ENCODE peak calls at places on chromosomes 3 and 15, in six cellular contexts. L is GM06990, O is AG09309, H is thoracic aorta, X is OCI-LY7, B is stomach. W is an unnamed sample.

GRCh38 chr15:33766329-33766728 is 202.0 kb upstream of the CHRM5 start:
- DNase-seq in L (no peak), O (no peak), H (no peak), X (no peak), B (no peak), W (no peak)

GRCh38 chr3:150469031-150469930 is 61.2 kb downstream of the TSC22D2 start:
- DNase-seq in L (no peak), O (peak; percentile 86), H (peak; percentile 17), X (no peak), B (no peak), W (peak; percentile 40)

GRCh38 chr3:131072099-131072559 is 45.5 kb downstream of the NEK11 start:
- DNase-seq in L (no peak), O (no peak), H (no peak), X (no peak), B (no peak), W (no peak)

GRCh38 chr3:48190911-48191310 is 2.7 kb upstream of the CDC25A start:
- DNase-seq in L (no peak), O (no peak), H (no peak), X (no peak), B (no peak), W (no peak)

GRCh38 chr15:95016511-95017219 is 785.3 kb downstream of the MCTP2 start:
- DNase-seq in L (no peak), O (no peak), H (no peak), X (no peak), B (no peak), W (no peak)

GRCh38 chr3:56923546-56924224 is 121.9 kb upstream of the ARHGEF3 start:
- DNase-seq in L (no peak), O (no peak), H (no peak), X (peak; percentile 52), B (peak; percentile 45), W (peak; percentile 78)

GRCh38 chr3:102106421-102107097 is 257.2 kb downstream of the NFKBIZ start:
- DNase-seq in L (no peak), O (no peak), H (no peak), X (no peak), B (no peak), W (no peak)

GRCh38 chr3:82973810-82974209 is 1212.4 kb upstream of the GBE1 start:
- DNase-seq in L (no peak), O (no peak), H (no peak), X (no peak), B (no peak), W (no peak)

GRCh38 chr15:72227192-72227586 is 3.8 kb downstream of the PKM start:
- DNase-seq in L (peak; percentile 59), O (peak; percentile 73), H (no peak), X (peak; percentile 24), B (no peak), W (peak; percentile 62)

GRCh38 chr3:66499881-66500574 is 794 bp downstream of the LRIG1 start:
- DNase-seq in L (peak; percentile 50), O (no peak), H (no peak), X (peak; percentile 40), B (peak; percentile 34), W (no peak)

GRCh38 chr3:148873270-148873927 is 8.3 kb downstream of the CPA3 start:
- DNase-seq in L (no peak), O (no peak), H (no peak), X (no peak), B (peak; percentile 37), W (no peak)

GRCh38 chr3:45182915-45183881 is 37.0 kb upstream of the CDCP1 start:
- DNase-seq in L (no peak), O (no peak), H (no peak), X (no peak), B (peak; percentile 82), W (no peak)

GRCh38 chr3:3559786-3560185 is 239.4 kb upstream of the LRRN1 start:
- DNase-seq in L (no peak), O (no peak), H (no peak), X (no peak), B (no peak), W (no peak)

GRCh38 chr3:162192340-162193004 is 695.9 kb downstream of the OTOL1 start:
- DNase-seq in L (no peak), O (no peak), H (no peak), X (no peak), B (no peak), W (no peak)

GRCh38 chr3:181561130-181561529 is 150.6 kb upstream of the SOX2 start:
- DNase-seq in L (no peak), O (no peak), H (no peak), X (no peak), B (no peak), W (no peak)

GRCh38 chr3:116020495-116020894 is 397.2 kb downstream of the GAP43 start:
- DNase-seq in L (peak; percentile 67), O (no peak), H (no peak), X (no peak), B (no peak), W (peak; percentile 92)

GRCh38 chr3:155958676-155959075 is 88.2 kb downstream of the GMPS start:
- DNase-seq in L (no peak), O (no peak), H (no peak), X (no peak), B (no peak), W (no peak)

GRCh38 chr3:140180603-140181002 is 245.6 kb downstream of the CLSTN2 start:
- DNase-seq in L (no peak), O (no peak), H (no peak), X (no peak), B (no peak), W (no peak)

GRCh38 chr3:42101048-42101447 is 9.9 kb downstream of the TRAK1 start:
- DNase-seq in L (no peak), O (peak; percentile 35), H (no peak), X (no peak), B (no peak), W (no peak)

GRCh38 chr3:52534281-52535183 is 875 bp upstream of the NT5DC2 start:
- DNase-seq in L (peak; percentile 25), O (no peak), H (no peak), X (peak; percentile 64), B (peak; percentile 30), W (no peak)

GRCh38 chr3:148023994-148024393 is 614.8 kb downstream of the ZIC1 start:
- DNase-seq in L (no peak), O (peak; percentile 80), H (no peak), X (no peak), B (no peak), W (no peak)

GRCh38 chr3:107347717-107348116 is 29.5 kb upstream of the CCDC54 start:
- DNase-seq in L (no peak), O (no peak), H (no peak), X (no peak), B (no peak), W (no peak)

GRCh38 chr15:24916305-24917009 is 38.3 kb upstream of the SNRPN start:
- DNase-seq in L (no peak), O (no peak), H (no peak), X (no peak), B (no peak), W (no peak)

GRCh38 chr15:70156781-70157261 is 59.1 kb upstream of the TLE3 start:
- DNase-seq in L (no peak), O (no peak), H (no peak), X (no peak), B (peak; percentile 56), W (no peak)

GRCh38 chr3:40312661-40313226 is 3.2 kb downstream of the EIF1B start:
- DNase-seq in L (no peak), O (no peak), H (no peak), X (no peak), B (no peak), W (no peak)

GRCh38 chr3:197404030-197404429 is 105.6 kb upstream of the DLG1 start:
- DNase-seq in L (no peak), O (no peak), H (no peak), X (no peak), B (no peak), W (no peak)

GRCh38 chr3:85304360-85304964 is 345.7 kb downstream of the CADM2 start:
- DNase-seq in L (no peak), O (no peak), H (no peak), X (no peak), B (no peak), W (no peak)

GRCh38 chr15:89021224-89021623 is 67.0 kb upstream of the ABHD2 start:
- DNase-seq in L (no peak), O (peak; percentile 45), H (peak; percentile 76), X (no peak), B (no peak), W (no peak)
- H3K4me3 ChIP-seq in L (no peak overlapping the region), O (no peak overlapping the region), H (no peak overlapping the region), X (no peak overlapping the region), B (no peak overlapping the region), W (no peak overlapping the region)

GRCh38 chr15:44427756-44428724 is 611 bp downstream of the CTDSPL2 start:
- DNase-seq in L (no peak), O (peak; percentile 8), H (no peak), X (peak; percentile 55), B (peak; percentile 74), W (peak; percentile 29)
- TF ChIP-seq CTCF in L (no peak), O (no peak), H (no peak), X (peak; percentile 61), B (no peak), W (peak; percentile 20)

DNA sequence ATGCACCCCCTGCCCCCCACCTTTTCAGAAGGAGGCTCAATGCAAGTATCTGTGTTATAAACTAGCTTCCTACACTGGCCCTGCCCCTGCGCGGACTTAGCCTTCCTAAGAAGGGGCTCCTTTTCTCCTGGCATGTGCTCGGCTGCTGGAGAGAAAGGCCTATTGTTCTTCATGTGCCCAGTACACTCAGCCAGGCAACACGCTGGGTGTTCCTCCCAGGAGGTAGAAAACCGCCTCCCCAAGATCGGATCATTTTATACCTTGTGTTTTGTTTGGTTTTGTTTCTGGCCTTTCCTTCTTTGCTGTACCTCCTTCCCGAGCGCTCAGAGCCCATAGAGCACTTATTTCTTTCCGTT is 30.2 kb downstream of the CCNL1 start:
- DNase-seq in L (no peak), O (no peak), H (no peak), X (no peak), B (peak; percentile 53), W (peak; percentile 80)
- H3K4me3 ChIP-seq in L (no peak overlapping the region), O (no peak overlapping the region), H (no peak overlapping the region), X (no peak overlapping the region), B (no peak overlapping the region), W (no peak overlapping the region)

DNA sequence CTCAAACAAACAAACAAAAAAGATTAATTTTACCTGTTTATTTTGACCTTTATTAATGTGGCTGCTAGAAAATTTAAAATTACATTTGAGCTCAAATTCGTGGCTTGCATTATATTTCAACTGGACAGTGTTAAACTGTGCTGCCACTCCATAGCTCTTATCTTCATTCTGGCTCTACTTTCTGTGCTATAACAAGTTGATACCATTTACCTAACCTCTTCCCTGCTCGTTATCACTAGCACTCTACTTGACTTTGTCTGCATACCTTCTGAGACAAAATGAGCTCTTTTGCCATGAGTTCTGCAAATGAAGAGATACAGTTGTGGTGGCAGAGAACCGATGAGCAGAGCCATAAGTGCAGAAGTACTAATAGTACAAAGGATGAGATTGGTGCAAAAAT is 26.4 kb downstream of the MINDY2 start:
- DNase-seq in L (no peak), O (no peak), H (no peak), X (no peak), B (no peak), W (no peak)
- TF ChIP-seq CTCF in L (no peak), O (no peak), H (no peak), X (no peak), B (no peak), W (no peak)

GRCh38 chr15:85688703-85689102 is 106.0 kb downstream of the KLHL25 start:
- DNase-seq in L (no peak), O (no peak), H (no peak), X (peak; percentile 65), B (no peak), W (no peak)
- H3K4me3 ChIP-seq in L (peak overlapping the region; percentile 8), O (no peak overlapping the region), H (no peak overlapping the region), X (peak overlapping the region; percentile 70), B (no peak overlapping the region), W (no peak overlapping the region)

W was measured in retinal pigment epithelial cell.